ENCODE peak calls at places on chromosome 20, in nine cellular contexts. One of them, this sample, is unnamed.

GRCh38 chr20:18057106-18057993 is at the start of gene OVOL2:
- DNase-seq in colonic mucosa: peak; percentile 95
- DNase-seq in body of pancreas: peak; percentile 97
- DNase-seq in HFFc6: no peak
- DNase-seq in BJ: no peak
- DNase-seq in fibroblast of the aortic adventitia: no peak
- DNase-seq in pancreas: peak; percentile 91
- DNase-seq in WTC11: peak; percentile 83
- DNase-seq in endothelial cell: no peak
- DNase-seq in this sample: peak; percentile 36

GRCh38 chr20:58666702-58667101 is 15.6 kb downstream of the STX16 start:
- DNase-seq in colonic mucosa: no peak
- DNase-seq in body of pancreas: no peak
- DNase-seq in HFFc6: no peak
- DNase-seq in BJ: no peak
- DNase-seq in fibroblast of the aortic adventitia: no peak
- DNase-seq in pancreas: no peak
- DNase-seq in WTC11: no peak
- DNase-seq in endothelial cell: no peak
- DNase-seq in this sample: no peak

GRCh38 chr20:37757550-37757949 is 63.7 kb downstream of the CTNNBL1 start:
- DNase-seq in colonic mucosa: no peak
- DNase-seq in body of pancreas: no peak
- DNase-seq in HFFc6: no peak
- DNase-seq in BJ: no peak
- DNase-seq in fibroblast of the aortic adventitia: no peak
- DNase-seq in pancreas: no peak
- DNase-seq in WTC11: peak; percentile 17
- DNase-seq in endothelial cell: no peak
- DNase-seq in this sample: no peak

GRCh38 chr20:12966468-12967085 is 42.2 kb upstream of the SPTLC3 start:
- DNase-seq in colonic mucosa: no peak
- DNase-seq in body of pancreas: no peak
- DNase-seq in HFFc6: no peak
- DNase-seq in BJ: no peak
- DNase-seq in fibroblast of the aortic adventitia: peak; percentile 75
- DNase-seq in pancreas: no peak
- DNase-seq in WTC11: no peak
- DNase-seq in endothelial cell: no peak
- DNase-seq in this sample: no peak

GRCh38 chr20:13034115-13034514 is 25.3 kb downstream of the SPTLC3 start:
- DNase-seq in colonic mucosa: no peak
- DNase-seq in body of pancreas: no peak
- DNase-seq in HFFc6: no peak
- DNase-seq in BJ: no peak
- DNase-seq in fibroblast of the aortic adventitia: no peak
- DNase-seq in pancreas: no peak
- DNase-seq in WTC11: no peak
- DNase-seq in endothelial cell: no peak
- DNase-seq in this sample: no peak

GRCh38 chr20:58048096-58048702 is 180.3 kb downstream of the ANKRD60 start:
- DNase-seq in colonic mucosa: no peak
- DNase-seq in body of pancreas: no peak
- DNase-seq in HFFc6: peak; percentile 25
- DNase-seq in BJ: no peak
- DNase-seq in fibroblast of the aortic adventitia: peak; percentile 44
- DNase-seq in pancreas: peak; percentile 22
- DNase-seq in WTC11: peak; percentile 44
- DNase-seq in endothelial cell: peak; percentile 51
- DNase-seq in this sample: no peak

GRCh38 chr20:13017883-13018535 is 9.2 kb downstream of the SPTLC3 start:
- DNase-seq in colonic mucosa: no peak
- DNase-seq in body of pancreas: no peak
- DNase-seq in HFFc6: no peak
- DNase-seq in BJ: no peak
- DNase-seq in fibroblast of the aortic adventitia: peak; percentile 65
- DNase-seq in pancreas: no peak
- DNase-seq in WTC11: no peak
- DNase-seq in endothelial cell: no peak
- DNase-seq in this sample: no peak

GRCh38 chr20:10982692-10983091 is 308.9 kb upstream of the JAG1 start:
- DNase-seq in colonic mucosa: peak; percentile 25
- DNase-seq in body of pancreas: peak; percentile 38
- DNase-seq in HFFc6: peak; percentile 56
- DNase-seq in BJ: peak; percentile 46
- DNase-seq in fibroblast of the aortic adventitia: peak; percentile 92
- DNase-seq in pancreas: peak; percentile 30
- DNase-seq in WTC11: no peak
- DNase-seq in endothelial cell: no peak
- DNase-seq in this sample: no peak

GRCh38 chr20:3797226-3797545 is 1.1 kb downstream of the CDC25B start:
- DNase-seq in colonic mucosa: no peak
- DNase-seq in body of pancreas: no peak
- DNase-seq in HFFc6: no peak
- DNase-seq in BJ: no peak
- DNase-seq in fibroblast of the aortic adventitia: no peak
- DNase-seq in pancreas: peak; percentile 21
- DNase-seq in WTC11: no peak
- DNase-seq in endothelial cell: no peak
- DNase-seq in this sample: no peak

GRCh38 chr20:57078101-57078500 is 188.3 kb downstream of the BMP7 start:
- DNase-seq in colonic mucosa: no peak
- DNase-seq in body of pancreas: no peak
- DNase-seq in HFFc6: peak; percentile 28
- DNase-seq in BJ: no peak
- DNase-seq in fibroblast of the aortic adventitia: no peak
- DNase-seq in pancreas: no peak
- DNase-seq in WTC11: no peak
- DNase-seq in endothelial cell: no peak
- DNase-seq in this sample: no peak

GRCh38 chr20:23449400-23449799 is 3.3 kb downstream of the CST11 start:
- DNase-seq in colonic mucosa: no peak
- DNase-seq in body of pancreas: no peak
- DNase-seq in HFFc6: no peak
- DNase-seq in BJ: no peak
- DNase-seq in fibroblast of the aortic adventitia: no peak
- DNase-seq in pancreas: no peak
- DNase-seq in WTC11: no peak
- DNase-seq in endothelial cell: no peak
- DNase-seq in this sample: no peak

DNA sequence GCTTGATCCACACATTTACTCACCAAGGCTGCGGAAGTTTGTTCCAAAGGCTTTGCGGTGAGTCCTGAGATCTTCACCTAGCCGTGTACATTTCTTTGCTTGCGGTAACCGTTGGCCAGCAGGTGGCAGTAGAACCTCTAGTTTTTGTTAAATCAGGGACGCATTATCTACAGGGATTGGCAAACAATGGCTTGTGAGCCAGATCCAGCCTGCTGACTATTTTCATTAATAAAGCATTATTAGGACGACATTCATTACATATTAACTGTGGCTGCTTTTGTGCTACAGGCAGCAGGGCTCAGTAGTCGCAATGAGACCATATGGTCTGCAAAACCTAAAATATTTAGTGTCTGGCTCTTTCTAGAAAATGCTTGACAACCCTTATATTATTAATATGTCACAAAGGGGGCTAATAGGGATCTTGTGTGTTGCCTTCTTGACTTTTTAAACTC is 174.1 kb downstream of the DOK5 start:
- DNase-seq in colonic mucosa: peak; percentile 83
- DNase-seq in body of pancreas: peak; percentile 94
- DNase-seq in HFFc6: peak; percentile 62
- DNase-seq in BJ: peak; percentile 1
- DNase-seq in fibroblast of the aortic adventitia: peak; percentile 84
- DNase-seq in pancreas: peak; percentile 88
- DNase-seq in WTC11: peak; percentile 86
- DNase-seq in endothelial cell: peak; percentile 87
- DNase-seq in this sample: peak; percentile 52
- TF ChIP-seq CTCF in colonic mucosa: peak; percentile 81
- TF ChIP-seq CTCF in body of pancreas: peak; percentile 85
- TF ChIP-seq CTCF in HFFc6: peak; percentile 91
- TF ChIP-seq CTCF in BJ: peak; percentile 89
- TF ChIP-seq CTCF in fibroblast of the aortic adventitia: peak; percentile 79
- TF ChIP-seq CTCF in pancreas: peak; percentile 71
- TF ChIP-seq CTCF in WTC11: peak; percentile 57
- TF ChIP-seq CTCF in endothelial cell: peak; percentile 76
- TF ChIP-seq CTCF in this sample: peak; percentile 83

GRCh38 chr20:61918548-61918947 is 147.1 kb downstream of the TAF4 start:
- DNase-seq in colonic mucosa: no peak
- DNase-seq in body of pancreas: no peak
- DNase-seq in HFFc6: no peak
- DNase-seq in BJ: no peak
- DNase-seq in fibroblast of the aortic adventitia: no peak
- DNase-seq in pancreas: no peak
- DNase-seq in WTC11: peak; percentile 43
- DNase-seq in endothelial cell: no peak
- DNase-seq in this sample: no peak
- TF ChIP-seq CTCF in colonic mucosa: no peak
- TF ChIP-seq CTCF in body of pancreas: no peak
- TF ChIP-seq CTCF in HFFc6: peak; percentile 26
- TF ChIP-seq CTCF in BJ: no peak
- TF ChIP-seq CTCF in fibroblast of the aortic adventitia: no peak
- TF ChIP-seq CTCF in pancreas: no peak
- TF ChIP-seq CTCF in WTC11: peak; percentile 20
- TF ChIP-seq CTCF in endothelial cell: no peak
- TF ChIP-seq CTCF in this sample: no peak

GRCh38 chr20:31708839-31709534 is 13.7 kb downstream of the BCL2L1 start:
- DNase-seq in colonic mucosa: peak; percentile 28
- DNase-seq in body of pancreas: peak; percentile 55
- DNase-seq in HFFc6: no peak
- DNase-seq in BJ: no peak
- DNase-seq in fibroblast of the aortic adventitia: no peak
- DNase-seq in pancreas: no peak
- DNase-seq in WTC11: no peak
- DNase-seq in endothelial cell: no peak
- DNase-seq in this sample: no peak
- TF ChIP-seq CTCF in colonic mucosa: no peak
- TF ChIP-seq CTCF in body of pancreas: no peak
- TF ChIP-seq CTCF in HFFc6: no peak
- TF ChIP-seq CTCF in BJ: no peak
- TF ChIP-seq CTCF in fibroblast of the aortic adventitia: no peak
- TF ChIP-seq CTCF in pancreas: no peak
- TF ChIP-seq CTCF in WTC11: no peak
- TF ChIP-seq CTCF in endothelial cell: no peak
- TF ChIP-seq CTCF in this sample: no peak

DNA sequence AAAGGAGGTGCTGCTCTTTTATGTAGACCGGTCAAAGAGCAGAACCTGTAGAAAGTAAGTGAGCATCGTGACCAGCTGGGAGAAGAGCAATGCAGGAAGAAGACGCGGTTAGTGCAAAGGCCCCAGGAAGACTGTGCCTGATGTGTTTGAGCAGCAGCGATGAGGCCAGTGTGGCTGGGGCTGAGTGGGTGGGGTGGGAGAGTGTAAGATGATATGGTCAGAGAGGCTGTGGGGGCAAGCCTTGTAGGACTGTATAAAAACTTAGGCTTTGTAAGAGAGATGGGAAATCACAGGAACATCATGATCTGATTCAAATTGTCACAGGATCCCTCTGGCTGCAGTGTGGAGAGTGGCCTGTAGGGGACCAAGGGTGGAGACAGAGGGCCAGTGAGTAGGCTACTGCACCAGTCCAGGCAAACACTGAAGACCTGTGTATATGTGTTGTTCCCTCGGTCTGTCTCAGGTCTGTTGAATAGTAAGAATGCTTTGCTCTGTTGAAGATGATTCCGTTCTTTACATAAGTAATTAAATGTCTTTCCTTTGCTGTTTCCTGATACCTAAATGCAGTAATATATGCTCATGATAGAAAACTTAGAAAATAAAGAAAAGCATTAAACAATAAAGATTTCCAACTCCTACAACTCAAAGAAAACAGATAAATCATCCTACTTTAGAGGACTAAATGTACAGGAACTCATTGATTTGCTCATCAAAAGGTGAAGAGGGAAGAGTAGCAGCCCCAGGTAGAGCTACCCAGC is 23.6 kb upstream of the WFDC2 start:
- DNase-seq in colonic mucosa: peak; percentile 56
- DNase-seq in body of pancreas: peak; percentile 23
- DNase-seq in HFFc6: peak; percentile 21
- DNase-seq in BJ: no peak
- DNase-seq in fibroblast of the aortic adventitia: peak; percentile 7
- DNase-seq in pancreas: no peak
- DNase-seq in WTC11: peak; percentile 74
- DNase-seq in endothelial cell: peak; percentile 65
- DNase-seq in this sample: peak; percentile 52
- TF ChIP-seq CTCF in colonic mucosa: peak; percentile 57
- TF ChIP-seq CTCF in body of pancreas: peak; percentile 14
- TF ChIP-seq CTCF in HFFc6: peak; percentile 80
- TF ChIP-seq CTCF in BJ: peak; percentile 53
- TF ChIP-seq CTCF in fibroblast of the aortic adventitia: peak; percentile 61
- TF ChIP-seq CTCF in pancreas: no peak
- TF ChIP-seq CTCF in WTC11: peak; percentile 62
- TF ChIP-seq CTCF in endothelial cell: peak; percentile 71
- TF ChIP-seq CTCF in this sample: peak; percentile 54

GRCh38 chr20:46820682-46821081 is 74.0 kb upstream of the EYA2 start:
- DNase-seq in colonic mucosa: peak; percentile 74
- DNase-seq in body of pancreas: no peak
- DNase-seq in HFFc6: no peak
- DNase-seq in BJ: no peak
- DNase-seq in fibroblast of the aortic adventitia: no peak
- DNase-seq in pancreas: no peak
- DNase-seq in WTC11: peak; percentile 64
- DNase-seq in endothelial cell: no peak
- DNase-seq in this sample: no peak
- TF ChIP-seq CTCF in colonic mucosa: no peak
- TF ChIP-seq CTCF in body of pancreas: no peak
- TF ChIP-seq CTCF in HFFc6: no peak
- TF ChIP-seq CTCF in BJ: no peak
- TF ChIP-seq CTCF in fibroblast of the aortic adventitia: no peak
- TF ChIP-seq CTCF in pancreas: no peak
- TF ChIP-seq CTCF in WTC11: peak; percentile 44
- TF ChIP-seq CTCF in endothelial cell: no peak
- TF ChIP-seq CTCF in this sample: no peak

GRCh38 chr20:31517373-31517772 is 3.1 kb downstream of the HM13 start:
- DNase-seq in colonic mucosa: peak; percentile 68
- DNase-seq in body of pancreas: peak; percentile 82
- DNase-seq in HFFc6: peak; percentile 59
- DNase-seq in BJ: no peak
- DNase-seq in fibroblast of the aortic adventitia: peak; percentile 69
- DNase-seq in pancreas: peak; percentile 72
- DNase-seq in WTC11: peak; percentile 54
- DNase-seq in endothelial cell: peak; percentile 55
- DNase-seq in this sample: no peak
- TF ChIP-seq CTCF in colonic mucosa: no peak
- TF ChIP-seq CTCF in body of pancreas: no peak
- TF ChIP-seq CTCF in HFFc6: peak; percentile 67
- TF ChIP-seq CTCF in BJ: peak; percentile 56
- TF ChIP-seq CTCF in fibroblast of the aortic adventitia: peak; percentile 42
- TF ChIP-seq CTCF in pancreas: no peak
- TF ChIP-seq CTCF in WTC11: no peak
- TF ChIP-seq CTCF in endothelial cell: no peak
- TF ChIP-seq CTCF in this sample: no peak